ENCODE peak calls at places on chromosomes 2 and 18, in seven cellular contexts. N, I, Y, L, R, W and P are unnamed samples.

GRCh38 chr18:63774511-63774910 is 707 bp upstream of the SERPINB7 start:
- DNase-seq in N (no peak), I (no peak), Y (no peak), L (no peak), R (no peak), W (no peak), P (no peak)

GRCh38 chr2:158686166-158686792 is 108.8 kb upstream of the DAPL1 start:
- DNase-seq in N (peak; percentile 72), I (no peak), Y (no peak), L (no peak), R (peak; percentile 26), W (no peak), P (peak; percentile 35)

GRCh38 chr18:12597775-12598174 is 60.1 kb downstream of the SPIRE1 start:
- DNase-seq in N (peak; percentile 94), I (peak; percentile 34), Y (peak; percentile 79), L (peak; percentile 71), R (peak; percentile 90), W (peak; percentile 47), P (peak; percentile 81)

GRCh38 chr2:12934181-12934756 is 217.5 kb downstream of the TRIB2 start:
- DNase-seq in N (no peak), I (no peak), Y (no peak), L (no peak), R (no peak), W (no peak), P (no peak)

GRCh38 chr18:697771-698170 is 14.7 kb downstream of the ENOSF1 start:
- DNase-seq in N (no peak), I (no peak), Y (no peak), L (no peak), R (no peak), W (no peak), P (no peak)

GRCh38 chr2:19128148-19128547 is 230.3 kb downstream of the OSR1 start:
- DNase-seq in N (no peak), I (no peak), Y (no peak), L (no peak), R (no peak), W (no peak), P (no peak)

GRCh38 chr2:239920616-239921365 is 104.4 kb downstream of the NDUFA10 start:
- DNase-seq in N (no peak), I (no peak), Y (no peak), L (no peak), R (no peak), W (no peak), P (no peak)

GRCh38 chr2:226983891-226984290 is 148.0 kb downstream of the RHBDD1 start:
- DNase-seq in N (no peak), I (no peak), Y (no peak), L (no peak), R (no peak), W (no peak), P (no peak)

GRCh38 chr2:118683460-118683859 is 164.0 kb downstream of the EN1 start:
- DNase-seq in N (no peak), I (no peak), Y (no peak), L (no peak), R (no peak), W (no peak), P (no peak)

GRCh38 chr2:134079373-134079772 is 174.5 kb upstream of the MGAT5 start:
- DNase-seq in N (no peak), I (no peak), Y (no peak), L (no peak), R (no peak), W (no peak), P (no peak)

GRCh38 chr2:23617167-23617787 is 232.3 kb downstream of the KLHL29 start:
- DNase-seq in N (peak; percentile 81), I (peak; percentile 40), Y (peak; percentile 56), L (peak; percentile 41), R (peak; percentile 64), W (no peak), P (peak; percentile 74)

GRCh38 chr2:127045792-127046501 is 61.0 kb downstream of the BIN1 start:
- DNase-seq in N (no peak), I (no peak), Y (no peak), L (no peak), R (no peak), W (no peak), P (peak; percentile 34)

GRCh38 chr2:21280793-21281192 is 157.0 kb downstream of the TDRD15 start:
- DNase-seq in N (no peak), I (no peak), Y (no peak), L (no peak), R (no peak), W (no peak), P (no peak)

GRCh38 chr2:199462167-199462976 is 4.6 kb upstream of the SATB2 start:
- DNase-seq in N (no peak), I (no peak), Y (no peak), L (no peak), R (no peak), W (no peak), P (no peak)

GRCh38 chr2:236719192-236719635 is 149.6 kb downstream of the ACKR3 start:
- DNase-seq in N (no peak), I (peak; percentile 16), Y (no peak), L (no peak), R (no peak), W (no peak), P (no peak)

GRCh38 chr2:240369725-240370585 is 65.5 kb upstream of the GPC1 start:
- DNase-seq in N (peak; percentile 95), I (peak; percentile 92), Y (no peak), L (peak; percentile 74), R (peak; percentile 93), W (peak; percentile 64), P (peak; percentile 72)

GRCh38 chr18:6088432-6088831 is 193.1 kb upstream of the TMEM200C start:
- DNase-seq in N (no peak), I (no peak), Y (no peak), L (no peak), R (no peak), W (no peak), P (no peak)

GRCh38 chr2:122706757-122707223 is 951.3 kb downstream of the TSN start:
- DNase-seq in N (peak; percentile 34), I (no peak), Y (no peak), L (no peak), R (no peak), W (no peak), P (no peak)

GRCh38 chr2:144931976-144932375 is 412.1 kb upstream of the ZEB2 start:
- DNase-seq in N (no peak), I (no peak), Y (no peak), L (no peak), R (no peak), W (no peak), P (no peak)

GRCh38 chr2:196737046-196737445 is 62.4 kb downstream of the GTF3C3 start:
- DNase-seq in N (peak; percentile 52), I (no peak), Y (no peak), L (no peak), R (no peak), W (no peak), P (no peak)

GRCh38 chr2:39325966-39326365 is 82.2 kb upstream of the CDKL4 start:
- DNase-seq in N (peak; percentile 24), I (no peak), Y (no peak), L (no peak), R (peak; percentile 57), W (no peak), P (peak; percentile 41)

GRCh38 chr2:227513113-227513512 is 41.2 kb downstream of the AGFG1 start:
- DNase-seq in N (no peak), I (no peak), Y (peak; percentile 17), L (no peak), R (peak; percentile 39), W (no peak), P (no peak)

GRCh38 chr18:51988277-51988676 is 351.7 kb upstream of the DCC start:
- DNase-seq in N (no peak), I (no peak), Y (no peak), L (no peak), R (no peak), W (no peak), P (no peak)

GRCh38 chr2:56195563-56195962 is 11.8 kb downstream of the CCDC85A start:
- DNase-seq in N (peak; percentile 45), I (no peak), Y (peak; percentile 56), L (no peak), R (no peak), W (no peak), P (peak; percentile 60)

GRCh38 chr18:58230438-58231179 is 186.6 kb downstream of the NEDD4L start:
- DNase-seq in N (peak; percentile 27), I (no peak), Y (no peak), L (no peak), R (peak; percentile 43), W (peak; percentile 54), P (peak; percentile 46)

GRCh38 chr18:27996792-27997191 is 180.1 kb downstream of the CDH2 start:
- DNase-seq in N (peak; percentile 29), I (no peak), Y (peak; percentile 63), L (no peak), R (peak; percentile 66), W (no peak), P (peak; percentile 72)

GRCh38 chr18:70377857-70378701 is 89.2 kb downstream of the SOCS6 start:
- DNase-seq in N (no peak), I (no peak), Y (no peak), L (no peak), R (no peak), W (no peak), P (no peak)

GRCh38 chr2:187971893-187972292 is 319.8 kb upstream of the GULP1 start:
- DNase-seq in N (no peak), I (no peak), Y (no peak), L (no peak), R (no peak), W (peak; percentile 3), P (no peak)
- TF ChIP-seq CTCF in N (peak; percentile 7), I (no peak), Y (no peak), L (no peak), R (no peak), W (peak; percentile 14), P (no peak)

GRCh38 chr2:179247318-179248023 is 17.2 kb downstream of the SESTD1 start:
- DNase-seq in N (no peak), I (no peak), Y (no peak), L (no peak), R (no peak), W (no peak), P (no peak)
- H3K4me3 ChIP-seq in N (no peak overlapping the region), I (no peak overlapping the region), Y (no peak overlapping the region), L (no peak overlapping the region), R (no peak overlapping the region), W (no peak overlapping the region), P (no peak overlapping the region)

DNA sequence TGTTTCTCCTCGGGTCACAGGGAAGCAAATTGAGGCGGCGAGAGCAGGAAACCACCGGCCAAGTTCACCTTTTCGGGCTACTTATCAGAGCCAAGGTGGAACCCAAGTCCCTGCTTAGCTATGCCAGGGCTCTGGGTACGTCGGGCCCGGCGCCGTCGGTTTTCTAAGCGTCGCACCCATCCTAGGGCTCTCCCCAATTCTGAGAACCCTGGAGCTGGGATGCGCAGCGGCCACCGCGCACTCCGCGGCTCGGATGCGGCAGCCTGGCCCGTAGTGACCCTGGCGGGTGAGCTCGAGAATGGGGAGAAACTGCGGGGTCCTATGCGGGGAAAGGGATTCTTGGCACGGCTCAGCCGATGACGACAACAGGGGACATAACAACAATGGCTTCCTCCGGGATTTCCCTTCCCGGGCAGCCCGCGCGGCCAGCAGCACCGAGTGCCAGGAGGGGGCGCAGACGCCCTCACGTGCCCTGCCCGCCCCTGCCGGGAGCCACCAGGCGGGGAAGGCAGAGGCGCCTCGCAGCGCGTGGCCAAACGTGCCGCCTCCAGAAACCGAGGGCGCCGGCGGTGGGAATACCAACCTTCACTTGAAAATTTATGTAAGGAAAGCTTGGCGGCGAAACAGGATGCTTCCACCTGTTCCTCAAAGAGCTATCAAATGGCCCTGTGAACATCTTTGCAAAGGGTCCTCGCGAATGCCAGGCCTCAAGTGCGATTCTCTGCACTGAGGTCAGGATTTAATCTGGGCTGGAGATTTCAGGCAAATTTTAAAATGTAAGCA is 2.1 kb upstream of the SLC30A3 start:
- DNase-seq in N (no peak), I (peak; percentile 52), Y (peak; percentile 87), L (no peak), R (peak; percentile 35), W (peak; percentile 54), P (peak; percentile 26)
- TF ChIP-seq CTCF in N (peak; percentile 33), I (no peak), Y (peak; percentile 90), L (peak; percentile 27), R (peak; percentile 63), W (peak; percentile 68), P (no peak)

GRCh38 chr18:34223893-34224422 is 755 bp downstream of the NOL4 start:
- DNase-seq in N (no peak), I (no peak), Y (no peak), L (no peak), R (no peak), W (no peak), P (no peak)
- H3K4me3 ChIP-seq in N (no peak overlapping the region), I (no peak overlapping the region), Y (no peak overlapping the region), L (no peak overlapping the region), R (no peak overlapping the region), W (no peak overlapping the region), P (no peak overlapping the region)